ENCODE peak calls at places on chromosomes 12 and 14, in seven cellular contexts. One of them, this sample, is unnamed.

GRCh38 chr12:126582231-126582630 is 1517.0 kb downstream of the AACS start:
- DNase-seq in neuronal stem cell: no peak
- DNase-seq in tibial artery: no peak
- DNase-seq in suprapubic skin: no peak
- DNase-seq in epithelial cell of prostate: no peak
- DNase-seq in heart left ventricle: no peak
- DNase-seq in transverse colon: no peak
- DNase-seq in this sample: no peak

GRCh38 chr14:104547998-104548700 is 31.4 kb upstream of the C14orf180 start:
- DNase-seq in neuronal stem cell: no peak
- DNase-seq in tibial artery: peak; percentile 34
- DNase-seq in suprapubic skin: peak; percentile 55
- DNase-seq in epithelial cell of prostate: no peak
- DNase-seq in heart left ventricle: no peak
- DNase-seq in transverse colon: no peak
- DNase-seq in this sample: peak; percentile 34

GRCh38 chr14:36719823-36720222 is 58.2 kb downstream of the PAX9 start:
- DNase-seq in neuronal stem cell: no peak
- DNase-seq in tibial artery: no peak
- DNase-seq in suprapubic skin: no peak
- DNase-seq in epithelial cell of prostate: no peak
- DNase-seq in heart left ventricle: no peak
- DNase-seq in transverse colon: no peak
- DNase-seq in this sample: no peak

GRCh38 chr12:125861299-125862281 is 796.4 kb downstream of the AACS start:
- DNase-seq in neuronal stem cell: no peak
- DNase-seq in tibial artery: peak; percentile 75
- DNase-seq in suprapubic skin: no peak
- DNase-seq in epithelial cell of prostate: no peak
- DNase-seq in heart left ventricle: peak; percentile 78
- DNase-seq in transverse colon: peak; percentile 7
- DNase-seq in this sample: no peak

GRCh38 chr12:15928870-15929571 is 17.9 kb downstream of the DERA start:
- DNase-seq in neuronal stem cell: no peak
- DNase-seq in tibial artery: no peak
- DNase-seq in suprapubic skin: no peak
- DNase-seq in epithelial cell of prostate: no peak
- DNase-seq in heart left ventricle: peak; percentile 56
- DNase-seq in transverse colon: no peak
- DNase-seq in this sample: no peak

GRCh38 chr12:126483145-126484068 is 1418.2 kb downstream of the AACS start:
- DNase-seq in neuronal stem cell: no peak
- DNase-seq in tibial artery: no peak
- DNase-seq in suprapubic skin: no peak
- DNase-seq in epithelial cell of prostate: no peak
- DNase-seq in heart left ventricle: no peak
- DNase-seq in transverse colon: no peak
- DNase-seq in this sample: no peak

GRCh38 chr14:38189930-38190726 is 17.6 kb upstream of the SSTR1 start:
- DNase-seq in neuronal stem cell: no peak
- DNase-seq in tibial artery: no peak
- DNase-seq in suprapubic skin: no peak
- DNase-seq in epithelial cell of prostate: no peak
- DNase-seq in heart left ventricle: no peak
- DNase-seq in transverse colon: no peak
- DNase-seq in this sample: no peak

GRCh38 chr14:96748371-96748770 is 48.8 kb upstream of the VRK1 start:
- DNase-seq in neuronal stem cell: no peak
- DNase-seq in tibial artery: no peak
- DNase-seq in suprapubic skin: no peak
- DNase-seq in epithelial cell of prostate: no peak
- DNase-seq in heart left ventricle: no peak
- DNase-seq in transverse colon: peak; percentile 32
- DNase-seq in this sample: no peak

GRCh38 chr12:130335517-130336392 is 1.9 kb upstream of the PIWIL1 start:
- DNase-seq in neuronal stem cell: peak; percentile 65
- DNase-seq in tibial artery: no peak
- DNase-seq in suprapubic skin: no peak
- DNase-seq in epithelial cell of prostate: no peak
- DNase-seq in heart left ventricle: no peak
- DNase-seq in transverse colon: peak; percentile 31
- DNase-seq in this sample: no peak

GRCh38 chr12:113468365-113469223 is 3.1 kb downstream of the LHX5 start:
- DNase-seq in neuronal stem cell: peak; percentile 30
- DNase-seq in tibial artery: no peak
- DNase-seq in suprapubic skin: no peak
- DNase-seq in epithelial cell of prostate: no peak
- DNase-seq in heart left ventricle: no peak
- DNase-seq in transverse colon: no peak
- DNase-seq in this sample: no peak

GRCh38 chr12:56574210-56574609 is 52.6 kb downstream of the RBMS2 start:
- DNase-seq in neuronal stem cell: no peak
- DNase-seq in tibial artery: no peak
- DNase-seq in suprapubic skin: no peak
- DNase-seq in epithelial cell of prostate: no peak
- DNase-seq in heart left ventricle: no peak
- DNase-seq in transverse colon: no peak
- DNase-seq in this sample: no peak

GRCh38 chr12:127928615-127929014 is 338.4 kb upstream of the TMEM132C start:
- DNase-seq in neuronal stem cell: no peak
- DNase-seq in tibial artery: no peak
- DNase-seq in suprapubic skin: no peak
- DNase-seq in epithelial cell of prostate: no peak
- DNase-seq in heart left ventricle: no peak
- DNase-seq in transverse colon: no peak
- DNase-seq in this sample: no peak

GRCh38 chr14:100851946-100852620 is 26.2 kb downstream of the MEG3 start:
- DNase-seq in neuronal stem cell: no peak
- DNase-seq in tibial artery: peak; percentile 60
- DNase-seq in suprapubic skin: no peak
- DNase-seq in epithelial cell of prostate: no peak
- DNase-seq in heart left ventricle: no peak
- DNase-seq in transverse colon: no peak
- DNase-seq in this sample: no peak

GRCh38 chr12:13228579-13228978 is 32.1 kb downstream of the EMP1 start:
- DNase-seq in neuronal stem cell: no peak
- DNase-seq in tibial artery: no peak
- DNase-seq in suprapubic skin: no peak
- DNase-seq in epithelial cell of prostate: no peak
- DNase-seq in heart left ventricle: no peak
- DNase-seq in transverse colon: no peak
- DNase-seq in this sample: no peak

GRCh38 chr12:94768398-94769039 is 118.2 kb upstream of the TMCC3 start:
- DNase-seq in neuronal stem cell: no peak
- DNase-seq in tibial artery: no peak
- DNase-seq in suprapubic skin: no peak
- DNase-seq in epithelial cell of prostate: no peak
- DNase-seq in heart left ventricle: no peak
- DNase-seq in transverse colon: peak; percentile 31
- DNase-seq in this sample: no peak

GRCh38 chr12:124565071-124565491 is 2.3 kb downstream of the NCOR2 start:
- DNase-seq in neuronal stem cell: no peak
- DNase-seq in tibial artery: peak; percentile 83
- DNase-seq in suprapubic skin: no peak
- DNase-seq in epithelial cell of prostate: no peak
- DNase-seq in heart left ventricle: no peak
- DNase-seq in transverse colon: no peak
- DNase-seq in this sample: no peak

GRCh38 chr14:75714993-75715392 is 53.9 kb downstream of the TTLL5 start:
- DNase-seq in neuronal stem cell: no peak
- DNase-seq in tibial artery: no peak
- DNase-seq in suprapubic skin: no peak
- DNase-seq in epithelial cell of prostate: no peak
- DNase-seq in heart left ventricle: no peak
- DNase-seq in transverse colon: no peak
- DNase-seq in this sample: no peak

GRCh38 chr12:123075092-123075491 is 75.8 kb downstream of the PITPNM2 start:
- DNase-seq in neuronal stem cell: no peak
- DNase-seq in tibial artery: no peak
- DNase-seq in suprapubic skin: no peak
- DNase-seq in epithelial cell of prostate: no peak
- DNase-seq in heart left ventricle: no peak
- DNase-seq in transverse colon: no peak
- DNase-seq in this sample: no peak

GRCh38 chr12:102879144-102879763 is 37.8 kb downstream of the PAH start:
- DNase-seq in neuronal stem cell: peak; percentile 61
- DNase-seq in tibial artery: peak; percentile 72
- DNase-seq in suprapubic skin: no peak
- DNase-seq in epithelial cell of prostate: peak; percentile 61
- DNase-seq in heart left ventricle: no peak
- DNase-seq in transverse colon: no peak
- DNase-seq in this sample: no peak

GRCh38 chr12:28088566-28089277 is 101.5 kb upstream of the CCDC91 start:
- DNase-seq in neuronal stem cell: no peak
- DNase-seq in tibial artery: no peak
- DNase-seq in suprapubic skin: no peak
- DNase-seq in epithelial cell of prostate: no peak
- DNase-seq in heart left ventricle: no peak
- DNase-seq in transverse colon: no peak
- DNase-seq in this sample: no peak

GRCh38 chr14:99677231-99677891 is 6.7 kb upstream of the CYP46A1 start:
- DNase-seq in neuronal stem cell: no peak
- DNase-seq in tibial artery: peak; percentile 58
- DNase-seq in suprapubic skin: peak; percentile 58
- DNase-seq in epithelial cell of prostate: no peak
- DNase-seq in heart left ventricle: no peak
- DNase-seq in transverse colon: no peak
- DNase-seq in this sample: no peak

GRCh38 chr12:124730455-124730932 is 133.2 kb downstream of the SCARB1 start:
- DNase-seq in neuronal stem cell: no peak
- DNase-seq in tibial artery: no peak
- DNase-seq in suprapubic skin: no peak
- DNase-seq in epithelial cell of prostate: no peak
- DNase-seq in heart left ventricle: peak; percentile 84
- DNase-seq in transverse colon: no peak
- DNase-seq in this sample: no peak

GRCh38 chr14:36835145-36835544 is 173.5 kb downstream of the PAX9 start:
- DNase-seq in neuronal stem cell: no peak
- DNase-seq in tibial artery: no peak
- DNase-seq in suprapubic skin: no peak
- DNase-seq in epithelial cell of prostate: no peak
- DNase-seq in heart left ventricle: no peak
- DNase-seq in transverse colon: no peak
- DNase-seq in this sample: no peak

GRCh38 chr12:111438501-111438900 is 32.8 kb downstream of the SH2B3 start:
- DNase-seq in neuronal stem cell: no peak
- DNase-seq in tibial artery: no peak
- DNase-seq in suprapubic skin: no peak
- DNase-seq in epithelial cell of prostate: peak; percentile 22
- DNase-seq in heart left ventricle: peak; percentile 66
- DNase-seq in transverse colon: peak; percentile 63
- DNase-seq in this sample: no peak

GRCh38 chr12:111441107-111441928 is 35.6 kb downstream of the SH2B3 start:
- DNase-seq in neuronal stem cell: no peak
- DNase-seq in tibial artery: peak; percentile 19
- DNase-seq in suprapubic skin: peak; percentile 24
- DNase-seq in epithelial cell of prostate: no peak
- DNase-seq in heart left ventricle: no peak
- DNase-seq in transverse colon: no peak
- DNase-seq in this sample: no peak

GRCh38 chr12:111439657-111440151 is 34.0 kb downstream of the SH2B3 start:
- DNase-seq in neuronal stem cell: no peak
- DNase-seq in tibial artery: no peak
- DNase-seq in suprapubic skin: peak; percentile 54
- DNase-seq in epithelial cell of prostate: no peak
- DNase-seq in heart left ventricle: no peak
- DNase-seq in transverse colon: no peak
- DNase-seq in this sample: no peak

GRCh38 chr12:111440631-111441030 is 34.9 kb downstream of the SH2B3 start:
- DNase-seq in neuronal stem cell: no peak
- DNase-seq in tibial artery: no peak
- DNase-seq in suprapubic skin: peak; percentile 36
- DNase-seq in epithelial cell of prostate: no peak
- DNase-seq in heart left ventricle: no peak
- DNase-seq in transverse colon: no peak
- DNase-seq in this sample: no peak

GRCh38 chr12:111440152-111440551 is 34.4 kb downstream of the SH2B3 start:
- DNase-seq in neuronal stem cell: no peak
- DNase-seq in tibial artery: peak; percentile 59
- DNase-seq in suprapubic skin: peak; percentile 55
- DNase-seq in epithelial cell of prostate: no peak
- DNase-seq in heart left ventricle: no peak
- DNase-seq in transverse colon: no peak
- DNase-seq in this sample: no peak
- H3K27ac ChIP-seq in neuronal stem cell: no peak overlapping the region
- H3K27ac ChIP-seq in tibial artery: no peak overlapping the region
- H3K27ac ChIP-seq in suprapubic skin: peak overlapping the region; percentile 15
- H3K27ac ChIP-seq in epithelial cell of prostate: no peak overlapping the region
- H3K27ac ChIP-seq in heart left ventricle: peak overlapping the region; percentile 85
- H3K27ac ChIP-seq in transverse colon: peak overlapping the region; percentile 20
- H3K27ac ChIP-seq in this sample: peak overlapping the region; percentile 28

DNA sequence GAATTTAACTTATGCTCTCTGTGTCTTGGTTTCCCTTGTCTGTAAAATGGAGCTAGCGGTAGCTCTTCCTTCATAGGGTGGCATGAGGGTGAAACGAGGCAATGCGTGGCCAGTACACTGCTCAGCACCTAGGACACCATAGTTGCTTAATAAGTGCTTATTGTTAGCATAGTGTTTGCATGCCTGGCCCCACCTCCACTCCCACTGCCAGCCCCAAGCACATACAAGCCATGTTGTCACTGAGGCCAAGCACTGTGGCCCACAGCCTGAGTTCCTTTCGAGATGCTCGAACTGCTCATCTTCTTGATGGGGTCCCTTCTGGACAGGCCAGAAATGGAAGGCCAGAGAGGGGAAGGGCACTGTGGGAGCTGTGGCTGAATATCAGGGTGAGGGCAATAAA is 839 bp downstream of the FICD start:
- DNase-seq in neuronal stem cell: no peak
- DNase-seq in tibial artery: no peak
- DNase-seq in suprapubic skin: no peak
- DNase-seq in epithelial cell of prostate: no peak
- DNase-seq in heart left ventricle: no peak
- DNase-seq in transverse colon: no peak
- DNase-seq in this sample: peak; percentile 64
- H3K27ac ChIP-seq in neuronal stem cell: no peak overlapping the region
- H3K27ac ChIP-seq in tibial artery: no peak overlapping the region
- H3K27ac ChIP-seq in suprapubic skin: no peak overlapping the region
- H3K27ac ChIP-seq in epithelial cell of prostate: peak overlapping the region; percentile 60
- H3K27ac ChIP-seq in heart left ventricle: peak overlapping the region; percentile 83
- H3K27ac ChIP-seq in transverse colon: peak overlapping the region; percentile 79
- H3K27ac ChIP-seq in this sample: peak overlapping the region; percentile 76

DNA sequence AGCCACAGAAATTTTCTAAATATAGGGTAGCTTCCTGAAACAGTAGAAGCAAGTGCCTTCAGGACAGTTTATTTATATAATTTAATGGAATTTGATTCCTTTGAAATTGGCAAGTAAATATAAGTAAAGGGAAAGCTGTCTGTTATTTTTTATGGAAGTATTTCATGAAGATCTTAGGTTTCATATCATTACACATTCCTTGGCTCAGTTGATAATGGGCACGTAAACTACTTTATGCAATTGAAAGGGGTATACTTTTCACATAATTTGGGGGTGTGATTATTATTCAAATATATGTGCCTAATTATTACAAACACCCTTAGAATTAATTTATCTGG is 71.1 kb upstream of the RAP1B start:
- DNase-seq in neuronal stem cell: no peak
- DNase-seq in tibial artery: no peak
- DNase-seq in suprapubic skin: no peak
- DNase-seq in epithelial cell of prostate: no peak
- DNase-seq in heart left ventricle: no peak
- DNase-seq in transverse colon: no peak
- DNase-seq in this sample: no peak
- H3K27ac ChIP-seq in neuronal stem cell: no peak overlapping the region
- H3K27ac ChIP-seq in tibial artery: peak overlapping the region; percentile 59
- H3K27ac ChIP-seq in suprapubic skin: no peak overlapping the region
- H3K27ac ChIP-seq in epithelial cell of prostate: no peak overlapping the region
- H3K27ac ChIP-seq in heart left ventricle: peak overlapping the region; percentile 78
- H3K27ac ChIP-seq in transverse colon: peak overlapping the region; percentile 17
- H3K27ac ChIP-seq in this sample: peak overlapping the region; percentile 87

GRCh38 chr12:19003987-19004619 is 125.4 kb upstream of the PLEKHA5 start:
- DNase-seq in neuronal stem cell: peak; percentile 26
- DNase-seq in tibial artery: no peak
- DNase-seq in suprapubic skin: no peak
- DNase-seq in epithelial cell of prostate: no peak
- DNase-seq in heart left ventricle: no peak
- DNase-seq in transverse colon: no peak
- DNase-seq in this sample: no peak
- H3K27ac ChIP-seq in neuronal stem cell: peak overlapping the region; percentile 57
- H3K27ac ChIP-seq in tibial artery: no peak overlapping the region
- H3K27ac ChIP-seq in suprapubic skin: no peak overlapping the region
- H3K27ac ChIP-seq in epithelial cell of prostate: no peak overlapping the region
- H3K27ac ChIP-seq in heart left ventricle: no peak overlapping the region
- H3K27ac ChIP-seq in transverse colon: no peak overlapping the region
- H3K27ac ChIP-seq in this sample: no peak overlapping the region

This sample was measured in ascending aorta.